ENCODE peak calls at places on chromosomes 3 and 15, in five cellular contexts. T, X, G, H and Y are unnamed samples.

GRCh38 chr3:167813169-167814123 is 77.9 kb downstream of the SERPINI1 start:
- DNase-seq in T (no peak), X (no peak), G (no peak), H (no peak), Y (no peak)

GRCh38 chr15:45747426-45747825 is 112.6 kb downstream of the SQOR start:
- DNase-seq in T (no peak), X (no peak), G (no peak), H (no peak), Y (no peak)

GRCh38 chr15:85329561-85330421 is 50.6 kb upstream of the AKAP13 start:
- DNase-seq in T (peak; percentile 90), X (no peak), G (no peak), H (peak; percentile 81), Y (peak; percentile 45)

GRCh38 chr15:89164712-89165211 is 56.6 kb downstream of the RLBP1 start:
- DNase-seq in T (no peak), X (no peak), G (no peak), H (no peak), Y (no peak)

GRCh38 chr3:40615110-40615915 is 90.6 kb downstream of the ZNF621 start:
- DNase-seq in T (peak; percentile 86), X (peak; percentile 37), G (no peak), H (no peak), Y (no peak)

GRCh38 chr15:32909431-32909830 is 191.6 kb downstream of the GREM1 start:
- DNase-seq in T (no peak), X (no peak), G (no peak), H (no peak), Y (no peak)

GRCh38 chr15:57114070-57114469 is 195.6 kb downstream of the TCF12 start:
- DNase-seq in T (no peak), X (no peak), G (no peak), H (no peak), Y (no peak)

GRCh38 chr3:83523470-83524073 is 1435.2 kb upstream of the CADM2 start:
- DNase-seq in T (no peak), X (peak; percentile 79), G (no peak), H (no peak), Y (no peak)

GRCh38 chr15:78695849-78696248 is 54.8 kb upstream of the CHRNB4 start:
- DNase-seq in T (peak; percentile 89), X (no peak), G (no peak), H (no peak), Y (no peak)

GRCh38 chr3:143825513-143825912 is 22.8 kb downstream of the SLC9A9 start:
- DNase-seq in T (peak; percentile 26), X (no peak), G (peak; percentile 9), H (no peak), Y (peak; percentile 48)

GRCh38 chr15:69523010-69524001 is 70.7 kb downstream of the RPLP1 start:
- DNase-seq in T (no peak), X (peak; percentile 84), G (peak; percentile 55), H (peak; percentile 87), Y (peak; percentile 38)

GRCh38 chr3:149534671-149535394 is 60.3 kb downstream of the TM4SF4 start:
- DNase-seq in T (no peak), X (peak; percentile 37), G (no peak), H (no peak), Y (no peak)

GRCh38 chr15:55522741-55523450 is 14.9 kb upstream of the DNAAF4 start:
- DNase-seq in T (no peak), X (no peak), G (no peak), H (no peak), Y (no peak)

DNA sequence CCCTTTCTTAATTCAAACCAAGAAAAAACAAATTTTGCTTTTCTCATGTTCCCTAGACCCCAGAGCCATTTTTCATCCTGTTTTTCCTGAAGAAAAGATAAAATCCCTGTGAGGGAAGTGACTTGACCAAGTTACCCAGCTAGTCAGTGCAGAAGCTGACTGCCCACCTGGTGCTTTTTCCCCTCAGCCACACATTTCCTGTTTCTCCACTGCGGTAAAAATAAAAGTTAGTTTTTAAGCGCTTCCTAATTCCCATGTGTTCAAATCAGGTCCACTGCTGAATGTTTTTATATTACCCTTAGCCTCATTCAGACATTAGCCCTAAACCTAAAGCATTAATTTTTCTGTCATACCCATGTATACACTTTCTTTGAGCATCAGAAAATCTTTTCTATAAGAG is 26.1 kb downstream of the PPP2R3A start:
- DNase-seq in T (no peak), X (no peak), G (no peak), H (no peak), Y (no peak)
- H3K27ac ChIP-seq in T (peak overlapping the region; percentile 39), X (no peak overlapping the region), G (no peak overlapping the region), H (no peak overlapping the region), Y (no peak overlapping the region)

GRCh38 chr3:46110701-46111493 is 83.6 kb upstream of the XCR1 start:
- DNase-seq in T (no peak), X (no peak), G (no peak), H (peak; percentile 76), Y (no peak)
- H3K4me1 ChIP-seq in T (peaks cover 13% of the 10 kb centered on the region), X (no peaks in the 10 kb centered on the region), G (peaks cover 27% of the 10 kb centered on the region), H (no peaks in the 10 kb centered on the region), Y (peaks cover 24% of the 10 kb centered on the region)

DNA sequence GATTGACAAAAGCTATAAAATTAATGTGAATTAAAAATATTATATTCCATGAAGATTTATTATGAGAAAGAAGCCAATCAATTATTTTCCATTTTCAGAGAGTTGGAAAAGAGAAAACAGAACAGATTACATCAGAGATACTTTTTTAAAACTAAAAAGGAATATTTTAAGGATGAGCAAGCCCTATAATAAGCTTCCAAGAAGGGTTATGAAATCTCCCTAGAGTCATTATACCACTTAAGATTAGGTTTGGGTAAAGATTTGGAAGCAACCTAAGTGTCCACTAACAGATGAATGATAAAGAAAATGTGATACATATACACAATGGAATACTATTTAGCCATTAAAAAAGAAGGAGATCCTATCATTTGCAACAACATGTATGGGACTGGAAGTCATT is 51.6 kb upstream of the FSIP1 start:
- DNase-seq in T (no peak), X (no peak), G (no peak), H (no peak), Y (no peak)
- H3K27ac ChIP-seq in T (no peak overlapping the region), X (no peak overlapping the region), G (no peak overlapping the region), H (no peak overlapping the region), Y (no peak overlapping the region)

GRCh38 chr15:58551084-58551763 is 119.4 kb downstream of the LIPC start:
- DNase-seq in T (no peak), X (no peak), G (no peak), H (peak; percentile 38), Y (no peak)

GRCh38 chr15:58548308-58549012 is 116.7 kb downstream of the LIPC start:
- DNase-seq in T (no peak), X (peak; percentile 3), G (no peak), H (peak; percentile 38), Y (no peak)

GRCh38 chr15:58549780-58550064 is 117.9 kb downstream of the LIPC start:
- DNase-seq in T (no peak), X (no peak), G (no peak), H (no peak), Y (no peak)

GRCh38 chr15:58547628-58548307 is 116.0 kb downstream of the LIPC start:
- DNase-seq in T (no peak), X (no peak), G (no peak), H (peak; percentile 33), Y (no peak)

GRCh38 chr15:58549013-58549779 is 117.4 kb downstream of the LIPC start:
- DNase-seq in T (no peak), X (peak; percentile 27), G (no peak), H (peak; percentile 26), Y (no peak)
- H3K4me1 ChIP-seq in T (peaks cover 64% of the 10 kb centered on the region), X (peaks cover 6% of the 10 kb centered on the region), G (peaks cover 19% of the 10 kb centered on the region), H (peaks cover 4% of the 10 kb centered on the region), Y (peaks cover 19% of the 10 kb centered on the region)

GRCh38 chr15:101250931-101251829 is 668 bp downstream of the CHSY1 start:
- DNase-seq in T (no peak), X (peak; percentile 72), G (no peak), H (peak; percentile 58), Y (peak; percentile 19)
- H3K27ac ChIP-seq in T (peak overlapping the region; percentile 94), X (peak overlapping the region; percentile 81), G (peak overlapping the region; percentile 35), H (peak overlapping the region; percentile 97), Y (peak overlapping the region; percentile 42)

GRCh38 chr3:52117537-52117936 is 36.7 kb downstream of the POC1A start:
- DNase-seq in T (no peak), X (no peak), G (no peak), H (no peak), Y (no peak)

GRCh38 chr3:52120576-52121458 is 33.4 kb downstream of the POC1A start:
- DNase-seq in T (no peak), X (no peak), G (no peak), H (no peak), Y (no peak)

GRCh38 chr3:52119056-52119455 is 35.2 kb downstream of the POC1A start:
- DNase-seq in T (no peak), X (no peak), G (no peak), H (no peak), Y (no peak)

GRCh38 chr3:52119826-52120225 is 34.4 kb downstream of the POC1A start:
- DNase-seq in T (no peak), X (no peak), G (no peak), H (no peak), Y (no peak)

GRCh38 chr3:52118156-52118875 is 35.9 kb downstream of the POC1A start:
- DNase-seq in T (no peak), X (no peak), G (no peak), H (no peak), Y (no peak)
- H3K4me1 ChIP-seq in T (peaks cover 40% of the 10 kb centered on the region), X (peaks cover 18% of the 10 kb centered on the region), G (no peaks in the 10 kb centered on the region), H (no peaks in the 10 kb centered on the region), Y (no peaks in the 10 kb centered on the region)

GRCh38 chr3:127711021-127711420 is 38.3 kb downstream of the ABTB1 start:
- DNase-seq in T (no peak), X (no peak), G (no peak), H (peak; percentile 23), Y (no peak)
- H3K27ac ChIP-seq in T (peak overlapping the region; percentile 50), X (no peak overlapping the region), G (no peak overlapping the region), H (no peak overlapping the region), Y (no peak overlapping the region)